ENCODE peak calls at places on chromosomes 5 and 9, in six cellular contexts. One of them, this sample, is unnamed.

GRCh38 chr9:98707158-98708102 is 1.3 kb downstream of the GABBR2 start:
- DNase-seq in esophagus squamous epithelium: no peak
- DNase-seq in sigmoid colon: no peak
- DNase-seq in upper lobe of left lung: peak
- DNase-seq in HCT116: peak
- DNase-seq in uterus: no peak
- DNase-seq in this sample: no peak

GRCh38 chr5:137146402-137146889 is 352.7 kb downstream of the SPOCK1 start:
- DNase-seq in HCT116: peak
- DNase-seq in uterus: peak
- DNase-seq in sigmoid colon: peak
- DNase-seq in esophagus squamous epithelium: no peak
- DNase-seq in upper lobe of left lung: no peak
- DNase-seq in this sample: peak

GRCh38 chr9:83059417-83059816 is 3.5 kb downstream of the RASEF start:
- DNase-seq in uterus: no peak
- DNase-seq in sigmoid colon: no peak
- DNase-seq in HCT116: no peak
- DNase-seq in esophagus squamous epithelium: no peak
- DNase-seq in upper lobe of left lung: no peak
- DNase-seq in this sample: no peak

GRCh38 chr9:16023466-16023865 is 470.6 kb downstream of the CCDC171 start:
- DNase-seq in HCT116: no peak
- DNase-seq in upper lobe of left lung: no peak
- DNase-seq in sigmoid colon: no peak
- DNase-seq in uterus: no peak
- DNase-seq in esophagus squamous epithelium: no peak
- DNase-seq in this sample: no peak

GRCh38 chr5:140664018-140664352 is 719 bp upstream of the WDR55 start:
- DNase-seq in uterus: no peak
- DNase-seq in HCT116: no peak
- DNase-seq in sigmoid colon: no peak
- DNase-seq in esophagus squamous epithelium: no peak
- DNase-seq in upper lobe of left lung: peak
- DNase-seq in this sample: no peak

GRCh38 chr5:133032852-133033742 is 6.7 kb upstream of the ZCCHC10 start:
- DNase-seq in esophagus squamous epithelium: no peak
- DNase-seq in sigmoid colon: no peak
- DNase-seq in HCT116: no peak
- DNase-seq in uterus: no peak
- DNase-seq in upper lobe of left lung: no peak
- DNase-seq in this sample: no peak

GRCh38 chr5:116663081-116663480 is 88.5 kb upstream of the SEMA6A start:
- DNase-seq in sigmoid colon: no peak
- DNase-seq in uterus: no peak
- DNase-seq in esophagus squamous epithelium: no peak
- DNase-seq in upper lobe of left lung: no peak
- DNase-seq in HCT116: no peak
- DNase-seq in this sample: no peak

GRCh38 chr5:28850320-28850921 is 1812.0 kb upstream of the CDH9 start:
- DNase-seq in upper lobe of left lung: no peak
- DNase-seq in uterus: no peak
- DNase-seq in esophagus squamous epithelium: no peak
- DNase-seq in HCT116: no peak
- DNase-seq in sigmoid colon: no peak
- DNase-seq in this sample: no peak

GRCh38 chr5:35926389-35927051 is 11.9 kb downstream of the CAPSL start:
- DNase-seq in HCT116: peak
- DNase-seq in esophagus squamous epithelium: no peak
- DNase-seq in sigmoid colon: no peak
- DNase-seq in uterus: peak
- DNase-seq in upper lobe of left lung: no peak
- DNase-seq in this sample: no peak

GRCh38 chr9:100426532-100427365 is at the start of gene MSANTD3:
- DNase-seq in upper lobe of left lung: peak
- DNase-seq in esophagus squamous epithelium: no peak
- DNase-seq in HCT116: peak
- DNase-seq in sigmoid colon: peak
- DNase-seq in uterus: peak
- DNase-seq in this sample: no peak

GRCh38 chr5:160289721-160290120 is 22.6 kb downstream of the CCNJL start:
- DNase-seq in upper lobe of left lung: no peak
- DNase-seq in sigmoid colon: no peak
- DNase-seq in uterus: no peak
- DNase-seq in HCT116: no peak
- DNase-seq in esophagus squamous epithelium: no peak
- DNase-seq in this sample: no peak

GRCh38 chr9:15642369-15642962 is 89.6 kb downstream of the CCDC171 start:
- DNase-seq in HCT116: peak
- DNase-seq in sigmoid colon: no peak
- DNase-seq in esophagus squamous epithelium: no peak
- DNase-seq in upper lobe of left lung: no peak
- DNase-seq in uterus: no peak
- DNase-seq in this sample: no peak

GRCh38 chr5:34957299-34957698 is 27.9 kb downstream of the DNAJC21 start:
- DNase-seq in sigmoid colon: no peak
- DNase-seq in uterus: no peak
- DNase-seq in HCT116: no peak
- DNase-seq in upper lobe of left lung: no peak
- DNase-seq in esophagus squamous epithelium: no peak
- DNase-seq in this sample: no peak

GRCh38 chr5:39005566-39006232 is 68.5 kb downstream of the RICTOR start:
- DNase-seq in uterus: no peak
- DNase-seq in sigmoid colon: no peak
- DNase-seq in HCT116: no peak
- DNase-seq in upper lobe of left lung: no peak
- DNase-seq in esophagus squamous epithelium: no peak
- DNase-seq in this sample: no peak

GRCh38 chr5:80957031-80957761 is 3.0 kb upstream of the RASGRF2 start:
- DNase-seq in esophagus squamous epithelium: no peak
- DNase-seq in sigmoid colon: no peak
- DNase-seq in HCT116: no peak
- DNase-seq in uterus: no peak
- DNase-seq in upper lobe of left lung: no peak
- DNase-seq in this sample: no peak

GRCh38 chr5:84825616-84826015 is 440.9 kb upstream of the EDIL3 start:
- DNase-seq in esophagus squamous epithelium: no peak
- DNase-seq in upper lobe of left lung: no peak
- DNase-seq in HCT116: no peak
- DNase-seq in uterus: no peak
- DNase-seq in sigmoid colon: no peak
- DNase-seq in this sample: no peak

GRCh38 chr5:149745944-149746326 is 15.8 kb downstream of the PPARGC1B start:
- DNase-seq in upper lobe of left lung: no peak
- DNase-seq in uterus: no peak
- DNase-seq in HCT116: no peak
- DNase-seq in sigmoid colon: peak
- DNase-seq in esophagus squamous epithelium: no peak
- DNase-seq in this sample: no peak

GRCh38 chr9:19231126-19232035 is 888 bp downstream of the DENND4C start:
- DNase-seq in esophagus squamous epithelium: no peak
- DNase-seq in sigmoid colon: peak
- DNase-seq in upper lobe of left lung: no peak
- DNase-seq in uterus: no peak
- DNase-seq in HCT116: no peak
- DNase-seq in this sample: no peak

GRCh38 chr5:157361865-157362465 is 96.0 kb downstream of the CYFIP2 start:
- DNase-seq in sigmoid colon: no peak
- DNase-seq in uterus: no peak
- DNase-seq in HCT116: no peak
- DNase-seq in upper lobe of left lung: no peak
- DNase-seq in esophagus squamous epithelium: no peak
- DNase-seq in this sample: no peak

GRCh38 chr5:180791611-180792213 is 10.9 kb downstream of the MGAT1 start:
- DNase-seq in HCT116: no peak
- DNase-seq in upper lobe of left lung: peak
- DNase-seq in sigmoid colon: no peak
- DNase-seq in uterus: no peak
- DNase-seq in esophagus squamous epithelium: no peak
- DNase-seq in this sample: peak
- TF ChIP-seq POLR2A in HCT116: no peak
- TF ChIP-seq POLR2A in upper lobe of left lung: no peak
- TF ChIP-seq POLR2A in sigmoid colon: no peak
- TF ChIP-seq POLR2A in uterus: no peak
- TF ChIP-seq POLR2A in esophagus squamous epithelium: no peak
- TF ChIP-seq POLR2A in this sample: no peak

GRCh38 chr5:96258692-96259091 is 174.4 kb downstream of the PCSK1 start:
- DNase-seq in sigmoid colon: no peak
- DNase-seq in HCT116: no peak
- DNase-seq in upper lobe of left lung: no peak
- DNase-seq in uterus: no peak
- DNase-seq in esophagus squamous epithelium: no peak
- DNase-seq in this sample: no peak
- H3K27ac ChIP-seq in sigmoid colon: no peak
- H3K27ac ChIP-seq in HCT116: no peak
- H3K27ac ChIP-seq in upper lobe of left lung: no peak
- H3K27ac ChIP-seq in uterus: no peak
- H3K27ac ChIP-seq in esophagus squamous epithelium: peak
- H3K27ac ChIP-seq in this sample: no peak

DNA sequence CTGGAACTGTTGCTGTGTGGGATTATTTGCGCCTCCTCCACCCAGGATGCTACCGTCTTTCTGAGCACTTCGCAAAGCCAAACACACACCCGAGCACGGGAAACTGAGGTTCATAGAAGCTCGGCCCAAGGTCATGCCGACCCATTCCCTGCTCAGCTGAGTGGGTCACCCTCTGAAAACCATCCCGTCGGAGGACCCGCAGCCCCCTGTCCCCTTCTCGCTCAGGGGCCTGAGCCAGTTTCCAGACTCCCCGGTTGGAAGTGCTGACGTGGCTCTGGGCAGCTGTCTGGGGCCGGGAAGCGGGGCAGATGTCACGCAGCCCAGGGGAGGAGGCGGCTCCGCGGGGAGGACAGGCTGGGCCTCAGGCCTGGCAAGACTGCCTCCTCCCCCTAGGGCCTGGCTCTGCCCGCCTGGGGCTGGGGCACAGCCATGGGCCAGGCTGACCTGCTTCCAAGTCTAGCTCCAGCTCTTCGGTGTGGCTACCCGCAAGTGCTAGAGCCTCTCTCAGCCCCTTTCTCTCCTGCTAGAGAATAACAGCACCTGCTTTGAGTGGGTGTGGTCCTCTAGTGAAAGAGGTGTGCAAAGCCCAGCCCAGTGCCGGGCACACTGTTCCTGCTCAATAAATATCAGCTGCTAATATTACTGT is 9.9 kb upstream of the CXXC5 start:
- DNase-seq in HCT116: no peak
- DNase-seq in sigmoid colon: peak
- DNase-seq in upper lobe of left lung: peak
- DNase-seq in esophagus squamous epithelium: no peak
- DNase-seq in uterus: peak
- DNase-seq in this sample: peak
- TF ChIP-seq POLR2A in HCT116: no peak
- TF ChIP-seq POLR2A in sigmoid colon: no peak
- TF ChIP-seq POLR2A in upper lobe of left lung: no peak
- TF ChIP-seq POLR2A in esophagus squamous epithelium: no peak
- TF ChIP-seq POLR2A in uterus: peak
- TF ChIP-seq POLR2A in this sample: no peak

GRCh38 chr9:69272212-69272611 is 52.8 kb upstream of the ENTREP1 start:
- DNase-seq in upper lobe of left lung: no peak
- DNase-seq in esophagus squamous epithelium: no peak
- DNase-seq in HCT116: no peak
- DNase-seq in uterus: no peak
- DNase-seq in sigmoid colon: no peak
- DNase-seq in this sample: no peak

GRCh38 chr9:69276775-69277174 is 48.2 kb upstream of the ENTREP1 start:
- DNase-seq in esophagus squamous epithelium: no peak
- DNase-seq in uterus: peak
- DNase-seq in HCT116: no peak
- DNase-seq in sigmoid colon: no peak
- DNase-seq in upper lobe of left lung: no peak
- DNase-seq in this sample: no peak

DNA sequence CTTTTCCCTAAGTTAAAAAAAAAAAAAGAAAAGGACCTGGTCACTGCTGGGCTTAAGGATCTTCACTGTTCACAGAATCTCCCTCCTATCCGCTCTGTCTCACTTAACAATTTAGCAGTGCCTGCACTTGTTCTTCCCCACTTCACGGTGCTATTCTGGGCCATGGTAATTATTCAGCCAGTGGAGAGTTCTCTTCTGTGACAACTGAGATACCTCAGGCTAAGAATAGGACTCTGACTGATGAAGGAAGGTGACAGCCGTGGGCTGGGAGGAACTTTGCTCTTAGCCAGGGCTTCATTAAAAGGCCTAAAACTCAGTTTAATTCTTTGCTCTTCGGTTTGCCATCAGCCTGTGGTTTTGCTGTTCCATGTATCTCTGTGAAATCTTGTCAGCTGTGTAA is 51.9 kb upstream of the ENTREP1 start:
- DNase-seq in uterus: no peak
- DNase-seq in HCT116: no peak
- DNase-seq in esophagus squamous epithelium: no peak
- DNase-seq in upper lobe of left lung: no peak
- DNase-seq in sigmoid colon: no peak
- DNase-seq in this sample: no peak
- H3K27ac ChIP-seq in uterus: no peak
- H3K27ac ChIP-seq in HCT116: no peak
- H3K27ac ChIP-seq in esophagus squamous epithelium: no peak
- H3K27ac ChIP-seq in upper lobe of left lung: no peak
- H3K27ac ChIP-seq in sigmoid colon: peak
- H3K27ac ChIP-seq in this sample: no peak

DNA sequence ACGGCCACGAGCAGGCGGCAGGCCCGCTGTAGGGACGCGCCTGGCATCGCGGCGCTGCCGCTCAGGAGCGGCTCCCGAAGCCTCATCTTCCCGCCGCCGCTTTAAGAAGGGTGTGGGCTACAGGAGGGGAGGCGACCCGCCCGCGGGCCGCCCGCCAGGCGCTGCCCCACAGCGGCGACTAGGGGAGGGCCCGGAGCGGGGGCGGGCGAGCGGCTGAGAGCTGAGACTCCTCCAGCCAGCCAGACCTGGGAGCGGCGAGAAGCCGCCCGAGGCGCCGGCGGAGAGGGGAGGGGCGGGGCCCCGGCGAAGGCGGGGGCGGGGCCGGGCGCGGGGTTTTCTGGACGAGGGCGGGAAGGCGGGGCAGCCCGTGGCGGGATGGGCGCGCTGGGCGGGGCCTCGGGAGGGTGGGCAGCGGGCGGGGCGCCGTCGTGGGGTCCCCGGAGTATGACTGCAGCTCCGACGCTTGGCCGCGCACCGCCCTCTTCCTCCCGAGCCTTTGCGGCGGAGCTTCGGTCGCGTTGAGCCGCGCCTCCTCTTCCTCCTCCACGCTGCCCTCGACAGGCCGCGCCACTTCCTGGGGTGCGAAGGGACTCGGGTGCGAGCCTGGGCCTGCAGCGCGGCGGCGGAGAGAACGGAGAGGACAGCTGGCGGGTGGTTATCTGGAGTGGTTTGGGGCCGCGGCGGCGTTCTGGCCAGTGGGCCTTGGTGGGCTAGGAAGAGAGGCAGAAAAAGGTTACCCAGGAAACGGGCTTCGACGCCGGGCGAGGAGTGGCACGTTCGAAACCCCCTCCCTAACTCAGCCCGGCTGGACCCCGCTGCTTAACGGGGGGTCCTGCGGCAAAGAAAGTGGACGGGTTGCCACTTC is at the start of gene B4GALT1:
- DNase-seq in esophagus squamous epithelium: peak
- DNase-seq in sigmoid colon: peak
- DNase-seq in uterus: peak
- DNase-seq in upper lobe of left lung: peak
- DNase-seq in HCT116: peak
- DNase-seq in this sample: peak
- TF ChIP-seq POLR2A in esophagus squamous epithelium: peak
- TF ChIP-seq POLR2A in sigmoid colon: peak
- TF ChIP-seq POLR2A in uterus: peak
- TF ChIP-seq POLR2A in upper lobe of left lung: peak
- TF ChIP-seq POLR2A in HCT116: peak
- TF ChIP-seq POLR2A in this sample: peak

This sample was measured in vagina.